ENCODE peak calls at places on chromosome 6, in eight cellular contexts. S is ureter; E is right lobe of liver; Q is AG20443; O is choroid plexus epithelial cell; Y is activated naive CD8-positive, alpha-beta T cell treated with anti-CD3 and anti-CD28 coated beads, Interleukin-2, amount 50 U/mL, for 24 hours; F is hypothalamus; M is occipital lobe. N is an unnamed sample.

GRCh38 chr6:34324738-34325444 is 67.6 kb downstream of the NUDT3 start:
- DNase-seq in S (no peak), E (no peak), Q (peak; percentile 73), O (peak; percentile 79), Y (no peak), F (no peak), M (no peak), N (no peak)

GRCh38 chr6:8192067-8192466 is 89.7 kb upstream of the EEF1E1 start:
- DNase-seq in S (no peak), E (no peak), Q (no peak), O (no peak), Y (no peak), F (no peak), M (no peak), N (no peak)

GRCh38 chr6:154754152-154754551 is 20.9 kb downstream of the SCAF8 start:
- DNase-seq in S (no peak), E (no peak), Q (peak; percentile 30), O (no peak), Y (no peak), F (no peak), M (no peak), N (no peak)

GRCh38 chr6:133241901-133242760 is 974 bp downstream of the EYA4 start:
- DNase-seq in S (no peak), E (peak; percentile 19), Q (peak; percentile 11), O (peak; percentile 48), Y (no peak), F (no peak), M (no peak), N (no peak)

GRCh38 chr6:148342146-148343027 is at the start of gene SASH1:
- DNase-seq in S (peak; percentile 65), E (peak; percentile 75), Q (peak; percentile 68), O (peak; percentile 88), Y (peak; percentile 13), F (peak; percentile 79), M (peak; percentile 57), N (peak; percentile 44)

GRCh38 chr6:7050911-7051779 is 56.6 kb upstream of the RREB1 start:
- DNase-seq in S (peak; percentile 65), E (peak; percentile 63), Q (peak; percentile 72), O (peak; percentile 73), Y (peak; percentile 34), F (no peak), M (no peak), N (no peak)

GRCh38 chr6:132282696-132283095 is 118.6 kb downstream of the MOXD1 start:
- DNase-seq in S (no peak), E (no peak), Q (no peak), O (no peak), Y (no peak), F (no peak), M (no peak), N (no peak)

GRCh38 chr6:88246654-88247053 is 80.5 kb upstream of the CNR1 start:
- DNase-seq in S (no peak), E (no peak), Q (no peak), O (no peak), Y (no peak), F (no peak), M (no peak), N (no peak)

GRCh38 chr6:143762126-143762525 is 81.0 kb upstream of the LTV1 start:
- DNase-seq in S (no peak), E (no peak), Q (no peak), O (no peak), Y (no peak), F (no peak), M (no peak), N (no peak)

GRCh38 chr6:142819603-142820335 is 125.2 kb downstream of the HIVEP2 start:
- DNase-seq in S (no peak), E (no peak), Q (no peak), O (peak; percentile 68), Y (peak; percentile 51), F (no peak), M (no peak), N (no peak)

GRCh38 chr6:166930354-166930891 is 25.9 kb downstream of the RNASET2 start:
- DNase-seq in S (no peak), E (no peak), Q (no peak), O (no peak), Y (no peak), F (no peak), M (no peak), N (no peak)

GRCh38 chr6:166586424-166587156 is at the start of gene RAMACL:
- DNase-seq in S (no peak), E (no peak), Q (no peak), O (peak; percentile 38), Y (peak; percentile 34), F (no peak), M (no peak), N (peak; percentile 28)

GRCh38 chr6:38498085-38498484 is 141.6 kb downstream of the BTBD9 start:
- DNase-seq in S (no peak), E (no peak), Q (peak; percentile 32), O (no peak), Y (no peak), F (no peak), M (no peak), N (no peak)

GRCh38 chr6:138988469-138988834 is 399 bp upstream of the REPS1 start:
- DNase-seq in S (no peak), E (no peak), Q (no peak), O (peak; percentile 41), Y (no peak), F (no peak), M (no peak), N (no peak)

GRCh38 chr6:73792738-73793137 is 96.7 kb downstream of the CD109 start:
- DNase-seq in S (no peak), E (no peak), Q (no peak), O (no peak), Y (no peak), F (no peak), M (no peak), N (no peak)

GRCh38 chr6:135675862-135676261 is 175.6 kb upstream of the PDE7B start:
- DNase-seq in S (no peak), E (no peak), Q (no peak), O (peak; percentile 79), Y (peak; percentile 17), F (no peak), M (no peak), N (no peak)

GRCh38 chr6:37495199-37495913 is 4.3 kb downstream of the CCDC167 start:
- DNase-seq in S (no peak), E (no peak), Q (no peak), O (no peak), Y (peak; percentile 37), F (no peak), M (no peak), N (no peak)

GRCh38 chr6:95417856-95418255 is 159.5 kb upstream of the MANEA start:
- DNase-seq in S (no peak), E (no peak), Q (no peak), O (no peak), Y (no peak), F (no peak), M (no peak), N (no peak)

GRCh38 chr6:136753624-136754023 is 38.7 kb downstream of the MAP3K5 start:
- DNase-seq in S (no peak), E (no peak), Q (no peak), O (no peak), Y (peak; percentile 34), F (no peak), M (no peak), N (no peak)

GRCh38 chr6:71248306-71248705 is 40.3 kb upstream of the OGFRL1 start:
- DNase-seq in S (no peak), E (no peak), Q (peak; percentile 29), O (peak; percentile 89), Y (no peak), F (no peak), M (no peak), N (no peak)

GRCh38 chr6:4658486-4658885 is 117.7 kb upstream of the CDYL start:
- DNase-seq in S (no peak), E (no peak), Q (no peak), O (no peak), Y (no peak), F (no peak), M (no peak), N (no peak)

GRCh38 chr6:107441706-107442105 is 17.7 kb downstream of the PDSS2 start:
- DNase-seq in S (no peak), E (no peak), Q (no peak), O (no peak), Y (no peak), F (no peak), M (no peak), N (no peak)

GRCh38 chr6:6810727-6811126 is 222.2 kb downstream of the LY86 start:
- DNase-seq in S (no peak), E (no peak), Q (no peak), O (no peak), Y (no peak), F (no peak), M (no peak), N (no peak)

GRCh38 chr6:151488226-151488625 is 5.6 kb upstream of the CCDC170 start:
- DNase-seq in S (no peak), E (no peak), Q (peak; percentile 14), O (no peak), Y (no peak), F (no peak), M (no peak), N (no peak)

GRCh38 chr6:109794201-109794926 is 103.3 kb downstream of the FIG4 start:
- DNase-seq in S (no peak), E (no peak), Q (peak; percentile 56), O (peak; percentile 28), Y (no peak), F (no peak), M (no peak), N (no peak)

GRCh38 chr6:106513813-106514212 is 115.5 kb downstream of the RTN4IP1 start:
- DNase-seq in S (no peak), E (no peak), Q (no peak), O (no peak), Y (no peak), F (no peak), M (no peak), N (no peak)

GRCh38 chr6:150876598-150876997 is 11.1 kb downstream of the MTHFD1L start:
- DNase-seq in S (no peak), E (no peak), Q (no peak), O (peak; percentile 34), Y (no peak), F (peak; percentile 30), M (peak; percentile 46), N (peak; percentile 3)

GRCh38 chr6:116528163-116528562 is 16.7 kb downstream of the CALHM5 start:
- DNase-seq in S (no peak), E (no peak), Q (no peak), O (no peak), Y (no peak), F (no peak), M (no peak), N (no peak)

GRCh38 chr6:13422601-13423247 is 64.7 kb downstream of the GFOD1 start:
- DNase-seq in S (no peak), E (no peak), Q (no peak), O (peak; percentile 54), Y (no peak), F (no peak), M (no peak), N (no peak)

GRCh38 chr6:98581725-98582124 is 252.6 kb upstream of the POU3F2 start:
- DNase-seq in S (no peak), E (no peak), Q (peak; percentile 13), O (no peak), Y (no peak), F (no peak), M (no peak), N (no peak)

GRCh38 chr6:21075986-21076385 is 517.6 kb upstream of the SOX4 start:
- DNase-seq in S (no peak), E (no peak), Q (no peak), O (no peak), Y (no peak), F (no peak), M (no peak), N (no peak)

GRCh38 chr6:18432180-18432579 is 45.0 kb downstream of the RNF144B start:
- DNase-seq in S (no peak), E (no peak), Q (no peak), O (peak; percentile 84), Y (no peak), F (no peak), M (no peak), N (no peak)

GRCh38 chr6:161915456-161915964 is 641.6 kb upstream of the AGPAT4 start:
- DNase-seq in S (no peak), E (no peak), Q (no peak), O (no peak), Y (no peak), F (no peak), M (no peak), N (no peak)

GRCh38 chr6:161233986-161234620 is 39.8 kb downstream of the AGPAT4 start:
- DNase-seq in S (peak; percentile 75), E (no peak), Q (peak; percentile 83), O (peak; percentile 93), Y (no peak), F (peak; percentile 37), M (peak; percentile 61), N (peak; percentile 35)

N was measured in nucleus accumbens.